ENCODE peak calls at places on chromosomes 2 and 18, in ten cellular contexts. A, T, P, Y, Q, M, K, C, E and S are unnamed samples.

GRCh38 chr2:85999131-85999831 is 106.4 kb downstream of the POLR1A start:
- DNase-seq in Y (peak), M (no peak), A (no peak), E (no peak), K (no peak), P (no peak), C (peak), Q (no peak), T (no peak), S (no peak)

GRCh38 chr18:853471-853870 is 41.4 kb upstream of the YES1 start:
- DNase-seq in Q (no peak), Y (no peak), M (no peak), E (no peak), K (no peak), T (no peak), C (no peak), P (no peak), A (no peak), S (no peak)

GRCh38 chr2:181281206-181281832 is 175.9 kb upstream of the ITGA4 start:
- DNase-seq in T (no peak), P (no peak), Q (no peak), Y (no peak), C (no peak), E (no peak), M (no peak), K (no peak), A (no peak), S (no peak)

GRCh38 chr18:45402485-45403056 is 212.7 kb upstream of the SLC14A2 start:
- DNase-seq in C (no peak), P (no peak), A (no peak), T (no peak), K (no peak), Y (peak), M (no peak), Q (no peak), E (no peak), S (no peak)

GRCh38 chr2:28423856-28424605 is 31.4 kb downstream of the FOSL2 start:
- DNase-seq in A (peak), C (no peak), Q (no peak), Y (peak), P (peak), E (no peak), K (no peak), T (no peak), M (no peak), S (no peak)

GRCh38 chr18:55858661-55859111 is 270.7 kb upstream of the TCF4 start:
- DNase-seq in P (no peak), K (no peak), M (no peak), T (no peak), E (no peak), C (no peak), Q (no peak), Y (no peak), A (no peak), S (no peak)

GRCh38 chr18:10265560-10266235 is 188.7 kb upstream of the APCDD1 start:
- DNase-seq in C (no peak), E (no peak), K (no peak), T (no peak), Y (no peak), M (no peak), Q (no peak), P (no peak), A (no peak), S (no peak)

GRCh38 chr18:35478520-35479435 is 19.0 kb downstream of the INO80C start:
- DNase-seq in Q (no peak), Y (peak), A (no peak), K (no peak), C (no peak), T (peak), E (no peak), M (peak), P (peak), S (no peak)

GRCh38 chr2:183267148-183267827 is 143.0 kb downstream of the NUP35 start:
- DNase-seq in A (no peak), T (no peak), M (no peak), C (no peak), K (no peak), Q (no peak), E (no peak), Y (no peak), P (no peak), S (no peak)

GRCh38 chr2:229456091-229456490 is 185.0 kb upstream of the PID1 start:
- DNase-seq in E (no peak), Q (no peak), M (no peak), A (no peak), Y (no peak), P (no peak), T (no peak), K (no peak), C (no peak), S (no peak)

GRCh38 chr2:109129356-109129920 is 433 bp downstream of the SH3RF3 start:
- DNase-seq in T (peak), Q (peak), E (no peak), K (no peak), C (no peak), M (no peak), Y (no peak), P (no peak), A (no peak), S (no peak)

GRCh38 chr2:133390151-133390550 is 178.1 kb downstream of the NCKAP5 start:
- DNase-seq in Y (no peak), T (no peak), Q (no peak), M (no peak), E (no peak), P (no peak), C (no peak), K (no peak), A (no peak), S (no peak)

GRCh38 chr2:2620604-2621003 is 289.5 kb upstream of the MYT1L start:
- DNase-seq in E (no peak), C (no peak), M (no peak), A (no peak), Q (no peak), T (no peak), K (no peak), P (no peak), Y (no peak), S (peak)

GRCh38 chr2:158725496-158725895 is 69.6 kb upstream of the DAPL1 start:
- DNase-seq in T (no peak), Q (no peak), M (no peak), K (no peak), A (no peak), E (no peak), C (no peak), P (no peak), Y (no peak), S (no peak)

GRCh38 chr2:11027195-11027594 is 115.5 kb downstream of the KCNF1 start:
- DNase-seq in M (no peak), A (no peak), P (peak), C (no peak), Y (no peak), T (no peak), Q (no peak), K (no peak), E (no peak), S (no peak)

GRCh38 chr2:215657844-215658243 is 222.0 kb upstream of the FN1 start:
- DNase-seq in P (no peak), Q (no peak), T (no peak), A (no peak), K (peak), C (no peak), Y (no peak), M (no peak), E (peak), S (no peak)

GRCh38 chr2:149307014-149307413 is 23.4 kb upstream of the LYPD6 start:
- DNase-seq in Y (no peak), C (no peak), A (no peak), E (no peak), K (no peak), P (no peak), Q (no peak), M (no peak), T (no peak), S (peak)

DNA sequence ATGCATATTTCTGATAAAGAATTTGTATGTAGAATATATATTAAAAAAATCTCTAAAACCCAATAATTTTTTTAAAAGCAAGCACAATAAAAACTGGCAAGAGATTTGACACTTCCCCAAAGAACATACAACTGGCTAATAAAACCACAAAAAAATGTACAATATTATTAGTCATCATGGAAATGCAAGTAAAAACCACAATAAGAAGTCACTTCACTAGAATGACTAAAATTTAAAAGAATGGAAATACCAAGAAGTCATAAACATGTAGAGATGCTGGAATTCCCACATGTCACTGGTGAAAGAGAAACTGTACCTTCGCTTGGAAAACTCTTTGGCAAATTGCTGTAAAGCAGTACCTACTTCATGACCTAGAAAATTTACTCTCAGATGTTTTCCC is 43.5 kb upstream of the KYNU start:
- DNase-seq in P (no peak), K (no peak), Q (no peak), T (no peak), M (no peak), Y (no peak), E (no peak), A (no peak), C (no peak), S (no peak)
- H3K27ac ChIP-seq in P (no peak), K (no peak), Q (no peak), T (no peak), M (no peak), Y (no peak), E (no peak), A (no peak), C (no peak), S (no peak)

GRCh38 chr2:37338933-37339332 is 5.5 kb upstream of the QPCT start:
- DNase-seq in M (no peak), T (no peak), P (no peak), Q (no peak), A (no peak), C (no peak), K (no peak), Y (no peak), E (no peak), S (no peak)

GRCh38 chr2:37340637-37341036 is 3.8 kb upstream of the QPCT start:
- DNase-seq in E (no peak), P (no peak), Q (no peak), Y (no peak), A (no peak), K (no peak), M (no peak), C (no peak), T (no peak), S (no peak)

GRCh38 chr2:37333256-37333655 is 8.6 kb upstream of the PRKD3 start:
- DNase-seq in Y (no peak), M (no peak), Q (no peak), C (no peak), P (no peak), E (no peak), K (no peak), A (no peak), T (no peak), S (no peak)

GRCh38 chr2:37335604-37336003 is 8.8 kb upstream of the QPCT start:
- DNase-seq in P (no peak), Q (no peak), K (no peak), T (no peak), Y (no peak), M (no peak), E (no peak), C (no peak), A (no peak), S (no peak)

DNA sequence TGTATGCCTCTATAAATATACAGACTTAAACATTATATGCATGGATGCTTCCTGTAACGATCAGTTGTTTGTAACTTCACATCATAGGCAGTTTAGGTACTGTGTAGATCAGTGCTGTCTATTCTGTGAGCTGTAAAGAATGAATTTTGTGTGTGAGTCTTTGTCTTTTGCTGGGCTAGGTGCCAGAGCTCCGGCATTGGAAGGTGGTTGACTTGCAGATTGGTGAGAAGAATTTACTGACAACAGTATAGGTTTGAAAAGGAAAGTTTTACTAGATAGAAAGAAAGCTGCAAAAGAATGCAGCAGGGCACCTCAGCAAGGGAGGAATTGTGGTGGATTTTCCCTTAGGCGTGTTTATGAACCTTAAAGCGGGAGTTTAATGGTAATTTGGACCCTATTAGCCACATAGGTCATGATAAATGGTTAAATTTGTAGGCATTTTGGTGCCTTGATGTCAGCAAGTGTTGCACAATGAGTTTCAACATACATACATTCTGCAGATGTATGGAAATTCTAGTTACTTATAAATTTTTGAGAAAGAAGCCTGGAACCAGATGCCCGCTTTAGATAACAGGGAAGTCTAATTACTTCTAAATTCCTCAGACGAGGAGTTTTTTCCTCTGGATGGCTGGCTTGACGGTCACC is 6.7 kb upstream of the QPCT start:
- DNase-seq in K (no peak), Y (no peak), E (no peak), Q (no peak), P (no peak), M (no peak), C (no peak), T (no peak), A (no peak), S (no peak)
- TF ChIP-seq EP300 in K (no peak), Y (no peak), E (no peak), Q (no peak), P (no peak), M (no peak), C (no peak), T (no peak), A (no peak), S (no peak)

GRCh38 chr18:48279312-48279711 is 129.9 kb downstream of the ZBTB7C start:
- DNase-seq in E (no peak), Y (no peak), T (no peak), A (no peak), M (no peak), Q (no peak), P (no peak), C (no peak), K (no peak), S (peak)

GRCh38 chr18:48278081-48278480 is 131.1 kb downstream of the ZBTB7C start:
- DNase-seq in K (no peak), C (no peak), A (no peak), E (no peak), M (no peak), Q (no peak), Y (no peak), P (no peak), T (no peak), S (peak)

GRCh38 chr18:48270929-48271328 is 138.3 kb downstream of the ZBTB7C start:
- DNase-seq in Q (no peak), Y (no peak), M (no peak), C (no peak), K (no peak), E (no peak), P (no peak), T (no peak), A (no peak), S (no peak)

DNA sequence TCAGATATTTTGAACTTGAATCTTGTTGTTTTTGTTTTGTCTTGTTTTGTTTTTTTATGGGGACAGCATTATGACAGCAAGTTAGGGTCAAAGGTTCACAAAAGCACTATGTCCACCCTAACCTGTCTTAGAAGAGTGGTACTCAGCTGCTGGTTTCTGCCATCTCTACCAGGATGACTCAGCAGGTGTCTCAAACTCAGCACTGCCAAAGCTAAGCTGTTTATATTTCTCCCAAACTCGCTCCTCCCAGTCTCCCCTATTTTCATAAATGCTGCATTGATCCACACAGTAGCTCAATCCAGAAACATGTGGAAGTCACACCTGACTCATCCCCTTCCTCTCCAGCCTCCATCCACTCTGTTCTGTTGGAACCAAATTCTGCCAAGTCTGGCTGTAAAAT is 134.9 kb downstream of the ZBTB7C start:
- DNase-seq in T (no peak), Q (no peak), Y (no peak), C (no peak), P (no peak), M (no peak), A (no peak), E (no peak), K (no peak), S (peak)
- H3K27ac ChIP-seq in T (peak), Q (no peak), Y (no peak), C (no peak), P (no peak), M (no peak), A (no peak), E (no peak), K (no peak), S (no peak)

GRCh38 chr2:113272463-113272862 is 6.3 kb downstream of the PAX8 start:
- DNase-seq in T (no peak), P (no peak), M (no peak), Q (no peak), E (no peak), K (no peak), C (no peak), A (no peak), Y (no peak), S (no peak)
- TF ChIP-seq EP300 in T (no peak), P (no peak), M (no peak), Q (no peak), E (no peak), K (no peak), C (no peak), A (no peak), Y (no peak), S (no peak)

GRCh38 chr2:43027103-43027482 is 199.3 kb downstream of the ZFP36L2 start:
- DNase-seq in Y (peak), A (peak), Q (peak), M (no peak), P (no peak), K (no peak), C (no peak), E (no peak), T (no peak), S (no peak)

GRCh38 chr2:43027496-43027895 is 198.9 kb downstream of the ZFP36L2 start:
- DNase-seq in Y (no peak), T (no peak), Q (peak), E (no peak), C (no peak), P (no peak), A (no peak), M (no peak), K (no peak), S (no peak)

GRCh38 chr2:43026451-43027102 is 199.8 kb downstream of the ZFP36L2 start:
- DNase-seq in A (no peak), Y (no peak), E (no peak), P (no peak), Q (peak), M (no peak), T (no peak), C (no peak), K (no peak), S (no peak)

GRCh38 chr2:43024515-43024962 is 201.9 kb downstream of the ZFP36L2 start:
- DNase-seq in C (no peak), Y (peak), M (no peak), T (peak), P (peak), A (peak), E (peak), K (peak), Q (peak), S (no peak)

DNA sequence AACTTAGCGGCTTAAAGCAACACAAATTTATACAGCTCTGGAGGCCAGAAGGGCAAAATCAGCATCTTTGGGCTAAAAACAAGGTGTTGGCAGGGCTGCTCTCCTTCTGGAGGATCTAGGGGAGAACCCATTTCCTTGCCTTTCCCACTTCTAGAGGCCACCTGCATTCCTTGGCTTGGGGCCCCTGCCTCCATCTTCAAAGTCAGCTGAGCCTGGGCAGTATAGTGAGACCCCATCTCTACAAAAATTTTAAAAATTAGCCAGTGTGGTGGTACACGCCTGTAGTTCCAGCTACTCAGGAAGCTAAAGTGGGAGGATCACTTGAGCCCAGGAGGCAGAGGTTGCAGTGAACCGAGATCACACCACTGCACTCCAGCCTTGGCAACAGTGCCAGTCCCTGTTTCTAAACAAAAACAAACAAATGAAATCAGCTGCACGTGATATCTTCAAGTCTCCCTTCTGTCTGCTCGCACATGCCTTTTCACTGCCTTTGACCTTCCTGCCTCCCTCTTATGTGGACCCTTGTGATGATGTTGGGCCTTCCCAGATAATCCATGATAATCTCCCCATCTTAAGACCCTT is 200.6 kb downstream of the ZFP36L2 start:
- DNase-seq in K (no peak), Y (no peak), M (no peak), Q (peak), C (no peak), T (no peak), E (no peak), P (no peak), A (no peak), S (no peak)
- H3K27ac ChIP-seq in K (no peak), Y (peak), M (no peak), Q (no peak), C (peak), T (peak), E (no peak), P (no peak), A (peak), S (no peak)

GRCh38 chr18:22021701-22022100 is 147.7 kb upstream of the GATA6 start:
- DNase-seq in Q (no peak), C (no peak), M (peak), T (no peak), K (no peak), E (no peak), Y (peak), A (no peak), P (peak), S (no peak)

GRCh38 chr18:22019193-22019592 is 150.2 kb upstream of the GATA6 start:
- DNase-seq in A (no peak), Y (no peak), C (no peak), K (no peak), M (no peak), T (no peak), E (no peak), P (no peak), Q (no peak), S (no peak)

GRCh38 chr18:22020127-22020866 is 149.1 kb upstream of the GATA6 start:
- DNase-seq in Q (no peak), K (no peak), A (no peak), E (no peak), P (peak), M (peak), C (no peak), Y (peak), T (no peak), S (no peak)

GRCh38 chr18:22018366-22018765 is 151.0 kb upstream of the GATA6 start:
- DNase-seq in C (no peak), Q (no peak), Y (no peak), T (no peak), P (peak), A (no peak), E (no peak), K (no peak), M (peak), S (no peak)

DNA sequence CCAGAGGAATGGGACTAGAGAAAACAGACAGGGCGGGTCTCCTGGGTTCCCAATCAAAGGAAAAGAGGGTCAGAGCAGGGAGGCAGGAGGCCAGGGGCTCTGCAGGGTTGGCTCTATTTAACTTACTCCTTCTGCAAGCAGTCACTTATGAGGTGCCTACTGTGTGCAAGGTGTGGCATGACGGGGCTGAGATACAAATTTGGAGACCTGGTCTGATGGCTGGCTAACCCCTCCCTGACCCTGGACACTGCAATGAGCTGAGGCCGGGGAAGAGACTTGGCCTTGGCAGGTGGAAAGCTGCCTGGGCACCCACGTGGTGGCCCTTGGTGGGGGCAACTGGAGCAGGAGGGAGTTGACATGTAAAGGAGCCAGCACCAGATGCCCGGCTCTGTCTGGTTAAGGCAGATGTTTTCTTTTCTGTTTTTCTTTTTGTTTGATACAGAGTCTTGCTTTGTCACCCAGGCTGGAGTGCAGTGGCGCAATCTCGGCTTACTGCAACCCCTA is 148.5 kb upstream of the GATA6 start:
- DNase-seq in P (no peak), T (no peak), K (no peak), A (no peak), Q (no peak), M (no peak), C (no peak), E (no peak), Y (no peak), S (no peak)
- TF ChIP-seq EP300 in P (no peak), T (no peak), K (no peak), A (no peak), Q (no peak), M (no peak), C (no peak), E (no peak), Y (no peak), S (no peak)